ENCODE peak calls at places on chromosomes 6 and 20, in eight cellular contexts. L is cardiac fibroblast, G is GM13976, M is brain microvascular endothelial cell, K is SK-N-SH, U is right lobe of liver, Z is neural progenitor cell, B is astrocyte. N is an unnamed sample.

GRCh38 chr6:48061630-48062029 is 49.4 kb downstream of the PTCHD4 start:
- DNase-seq in B (peak), M (no peak), U (no peak), L (peak), K (no peak), G (no peak), Z (no peak), N (no peak)

GRCh38 chr6:108227290-108227689 is 33.5 kb downstream of the SNX3 start:
- DNase-seq in M (no peak), B (no peak), K (no peak), G (no peak), Z (no peak), U (no peak), L (no peak), N (no peak)

GRCh38 chr6:129785756-129786135 is 75.4 kb downstream of the TMEM244 start:
- DNase-seq in B (no peak), M (no peak), G (no peak), U (no peak), L (no peak), K (no peak), Z (no peak), N (no peak)

GRCh38 chr20:17684077-17684888 is 2.2 kb upstream of the RRBP1 start:
- DNase-seq in K (no peak), M (no peak), B (no peak), U (no peak), G (no peak), L (no peak), Z (no peak), N (no peak)

GRCh38 chr20:44072381-44072780 is 114.6 kb downstream of the JPH2 start:
- DNase-seq in U (no peak), M (no peak), B (no peak), G (no peak), K (no peak), Z (no peak), L (no peak), N (peak)

GRCh38 chr20:39630215-39630614 is 668.1 kb downstream of the DHX35 start:
- DNase-seq in Z (no peak), G (no peak), L (no peak), U (no peak), B (no peak), M (no peak), K (peak), N (no peak)

GRCh38 chr20:50724851-50725721 is 6.3 kb upstream of the PARD6B start:
- DNase-seq in U (no peak), B (peak), K (peak), M (peak), L (peak), G (peak), Z (peak), N (peak)

GRCh38 chr20:53510704-53511103 is 82.9 kb downstream of the ZNF217 start:
- DNase-seq in B (no peak), L (no peak), G (no peak), M (no peak), U (no peak), K (no peak), Z (no peak), N (no peak)

GRCh38 chr20:46021361-46022359 is 7.4 kb upstream of the SLC12A5 start:
- DNase-seq in G (peak), U (no peak), B (no peak), L (no peak), K (peak), Z (peak), M (no peak), N (peak)

GRCh38 chr6:41257369-41258195 is 28.9 kb downstream of the TREM1 start:
- DNase-seq in L (peak), B (peak), M (peak), G (no peak), U (no peak), Z (no peak), K (no peak), N (no peak)

GRCh38 chr20:58712116-58712822 is 19.7 kb downstream of the NPEPL1 start:
- DNase-seq in Z (no peak), K (peak), L (no peak), M (no peak), G (peak), U (peak), B (no peak), N (no peak)

GRCh38 chr6:33694401-33694931 is 17.0 kb downstream of the UQCC2 start:
- DNase-seq in U (peak), K (peak), B (peak), G (no peak), L (peak), M (peak), Z (no peak), N (no peak)

GRCh38 chr6:141677598-141678211 is 455.0 kb upstream of the GJE1 start:
- DNase-seq in G (no peak), U (no peak), B (peak), K (peak), L (peak), M (peak), Z (peak), N (no peak)

GRCh38 chr20:13029687-13030510 is 21.1 kb downstream of the SPTLC3 start:
- DNase-seq in G (no peak), L (peak), U (no peak), Z (no peak), K (no peak), M (peak), B (peak), N (no peak)

GRCh38 chr6:149060300-149060984 is 257.1 kb upstream of the TAB2 start:
- DNase-seq in G (peak), M (peak), K (peak), Z (no peak), L (peak), B (no peak), U (no peak), N (peak)

GRCh38 chr6:24922854-24923253 is 12.9 kb downstream of the RIPOR2 start:
- DNase-seq in Z (no peak), L (no peak), M (no peak), B (no peak), G (no peak), K (no peak), U (no peak), N (no peak)

GRCh38 chr6:11251553-11252358 is 19.3 kb upstream of the NEDD9 start:
- DNase-seq in K (peak), G (no peak), L (peak), Z (no peak), B (peak), M (peak), U (no peak), N (no peak)

GRCh38 chr6:19866900-19867627 is 29.9 kb downstream of the ID4 start:
- DNase-seq in G (no peak), B (peak), Z (no peak), M (peak), L (peak), U (no peak), K (no peak), N (no peak)

GRCh38 chr20:4341804-4342560 is 326.6 kb upstream of the RNF24 start:
- DNase-seq in G (no peak), L (no peak), B (peak), U (no peak), Z (peak), K (no peak), M (peak), N (no peak)

GRCh38 chr6:14270925-14271791 is 153.6 kb downstream of the CD83 start:
- DNase-seq in M (peak), U (no peak), K (no peak), L (peak), G (no peak), Z (no peak), B (peak), N (no peak)

GRCh38 chr6:17361013-17361412 is 32.4 kb upstream of the CAP2 start:
- DNase-seq in Z (no peak), L (no peak), K (no peak), G (no peak), B (peak), U (no peak), M (no peak), N (no peak)

GRCh38 chr6:106134087-106134770 is 48.1 kb downstream of the PRDM1 start:
- DNase-seq in G (no peak), B (no peak), Z (no peak), L (no peak), M (no peak), U (no peak), K (no peak), N (no peak)

GRCh38 chr6:118398066-118398465 is 150.0 kb upstream of the PLN start:
- DNase-seq in K (no peak), L (no peak), B (no peak), U (no peak), Z (peak), G (no peak), M (no peak), N (no peak)

GRCh38 chr6:169887529-169888140 is 136.2 kb downstream of the ERMARD start:
- DNase-seq in B (no peak), G (no peak), Z (no peak), K (peak), U (no peak), L (no peak), M (no peak), N (no peak)

GRCh38 chr6:31585531-31585930 is 546 bp upstream of the LST1 start:
- DNase-seq in U (no peak), Z (peak), G (no peak), M (no peak), B (no peak), L (no peak), K (no peak), N (no peak)

GRCh38 chr6:17780071-17780470 is 73.3 kb upstream of the NUP153 start:
- DNase-seq in K (no peak), U (no peak), L (no peak), B (no peak), Z (peak), G (no peak), M (no peak), N (no peak)

GRCh38 chr20:50287512-50287911 is 96.9 kb downstream of the CEBPB start:
- DNase-seq in M (no peak), B (no peak), U (no peak), L (no peak), K (no peak), G (no peak), Z (no peak), N (no peak)

GRCh38 chr6:159463440-159463839 is 229.6 kb downstream of the SOD2 start:
- DNase-seq in M (peak), Z (peak), B (no peak), G (no peak), U (no peak), L (peak), K (peak), N (no peak)

GRCh38 chr6:16674666-16675392 is 86.4 kb downstream of the ATXN1 start:
- DNase-seq in K (no peak), M (peak), U (no peak), Z (no peak), G (no peak), B (peak), L (peak), N (no peak)

GRCh38 chr6:165091121-165091785 is 218.2 kb downstream of the C6orf118 start:
- DNase-seq in U (no peak), K (no peak), M (no peak), L (no peak), B (no peak), Z (no peak), G (no peak), N (no peak)

GRCh38 chr20:32511358-32512046 is 73.6 kb downstream of the NOL4L start:
- DNase-seq in G (no peak), U (peak), M (no peak), K (no peak), L (no peak), Z (no peak), B (no peak), N (no peak)

GRCh38 chr6:116190550-116190949 is 63.3 kb downstream of the TSPYL4 start:
- DNase-seq in G (no peak), K (no peak), B (peak), U (no peak), L (peak), Z (no peak), M (peak), N (no peak)

GRCh38 chr20:35738410-35739179 is 3.5 kb downstream of the RBM39 start:
- DNase-seq in M (no peak), K (no peak), B (no peak), U (no peak), G (no peak), L (no peak), Z (no peak), N (no peak)

GRCh38 chr20:44495802-44496481 is 20.3 kb downstream of the TTPAL start:
- DNase-seq in U (no peak), L (peak), M (peak), K (no peak), Z (no peak), B (peak), G (no peak), N (no peak)

GRCh38 chr6:57195457-57195856 is 23.3 kb downstream of the BAG2 start:
- DNase-seq in K (no peak), B (no peak), L (no peak), M (no peak), Z (no peak), G (no peak), U (no peak), N (no peak)

GRCh38 chr6:57193177-57193576 is 21.1 kb downstream of the BAG2 start:
- DNase-seq in Z (no peak), M (no peak), L (peak), G (no peak), U (no peak), K (no peak), B (no peak), N (no peak)

GRCh38 chr6:57190140-57190539 is 18.0 kb downstream of the BAG2 start:
- DNase-seq in K (no peak), U (no peak), L (peak), G (no peak), M (no peak), B (no peak), Z (no peak), N (no peak)
- TF ChIP-seq CTCF in K (peak), U (peak), L (peak), G (peak), M (peak), B (peak), Z (peak), N (no peak)

DNA sequence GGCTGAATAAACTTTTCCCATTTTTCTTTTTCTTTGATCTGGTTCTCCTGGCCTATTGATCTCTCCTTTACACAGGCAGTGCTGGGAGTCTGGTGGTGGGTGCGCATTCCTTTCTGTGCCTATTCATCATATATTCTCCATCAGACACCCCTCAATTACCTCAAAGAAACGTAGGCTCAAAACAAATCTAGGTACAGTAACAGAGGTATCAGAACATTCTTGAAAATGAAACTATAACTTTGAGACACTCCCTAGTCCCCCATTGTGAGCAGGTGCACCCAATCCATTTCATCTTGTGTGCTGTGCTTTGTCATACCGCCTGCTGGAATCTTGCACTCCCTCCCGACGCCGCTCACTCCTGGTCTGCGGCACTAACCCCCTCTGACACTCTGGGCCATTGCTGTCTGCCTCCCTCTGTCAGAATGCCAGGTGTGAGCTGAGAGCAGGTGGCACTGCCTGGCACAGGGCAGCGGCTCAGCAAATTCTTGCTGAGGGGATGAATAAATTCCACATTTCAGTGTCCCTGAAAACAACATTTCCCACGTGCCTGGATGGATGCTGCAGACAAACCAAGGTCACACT is 303.4 kb upstream of the EXOC2 start:
- DNase-seq in G (no peak), K (no peak), L (no peak), Z (no peak), U (no peak), B (no peak), M (no peak), N (no peak)
- TF ChIP-seq CTCF in G (no peak), K (no peak), L (no peak), Z (no peak), U (no peak), B (no peak), M (no peak), N (no peak)

DNA sequence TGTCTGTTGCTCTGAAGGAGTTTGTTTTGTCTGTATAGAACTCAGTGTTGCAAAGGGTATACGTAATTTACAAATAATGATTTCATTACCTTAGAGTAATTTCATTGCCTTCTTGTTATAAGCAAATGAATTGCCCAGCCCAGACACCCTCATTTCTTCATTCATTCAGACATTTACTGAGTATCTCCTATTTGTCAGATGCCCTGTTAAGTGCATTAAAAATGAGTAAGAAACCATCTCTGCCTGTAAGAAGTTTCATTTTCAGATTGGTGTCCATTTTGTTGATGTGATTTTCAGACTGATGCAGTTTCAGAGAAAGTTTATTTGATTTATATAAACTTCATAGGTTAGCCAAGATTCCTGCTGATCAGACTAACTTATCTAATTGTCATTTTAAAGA is 429.3 kb downstream of the PHF3 start:
- DNase-seq in Z (no peak), B (no peak), U (no peak), M (no peak), G (no peak), K (no peak), L (no peak), N (no peak)
- TF ChIP-seq CTCF in Z (no peak), B (no peak), U (no peak), M (no peak), G (no peak), K (no peak), L (no peak), N (no peak)

GRCh38 chr6:96469312-96469711 is 52.3 kb upstream of the UFL1 start:
- DNase-seq in G (no peak), M (no peak), Z (no peak), K (no peak), B (no peak), U (no peak), L (no peak), N (no peak)
- TF ChIP-seq CTCF in G (no peak), M (no peak), Z (no peak), K (no peak), B (no peak), U (no peak), L (no peak), N (no peak)

DNA sequence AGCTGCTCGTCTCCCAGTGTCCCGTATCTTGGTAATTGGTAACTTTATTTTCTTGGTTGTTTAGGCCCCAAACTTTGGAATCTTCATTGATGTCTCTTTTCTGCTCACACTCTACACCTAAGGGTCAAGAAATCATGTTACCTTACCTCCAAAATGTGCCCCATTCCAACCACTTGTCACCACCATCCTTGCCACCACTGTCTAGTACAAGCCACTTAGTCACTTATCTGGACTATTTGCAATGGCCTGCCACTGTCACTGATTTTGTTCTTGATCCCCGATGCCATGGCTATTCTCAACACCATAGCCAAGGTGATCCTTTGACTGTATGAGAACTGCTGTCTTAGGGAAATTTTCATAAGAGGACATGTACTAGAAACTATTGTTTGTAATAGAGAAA is 46.0 kb upstream of the SLC22A16 start:
- DNase-seq in B (no peak), G (no peak), L (no peak), K (no peak), M (no peak), Z (no peak), U (no peak), N (no peak)
- TF ChIP-seq CTCF in B (no peak), G (no peak), L (no peak), K (no peak), M (no peak), Z (no peak), U (no peak), N (no peak)

GRCh38 chr6:111631930-111632460 is 26.3 kb upstream of the TRAF3IP2 start:
- DNase-seq in G (no peak), B (no peak), K (no peak), Z (no peak), L (no peak), M (no peak), U (no peak), N (no peak)
- TF ChIP-seq CTCF in G (no peak), B (no peak), K (no peak), Z (no peak), L (no peak), M (no peak), U (no peak), N (no peak)

GRCh38 chr20:21609981-21610380 is 95.5 kb upstream of the PAX1 start:
- DNase-seq in G (no peak), Z (no peak), U (no peak), B (no peak), L (no peak), M (no peak), K (no peak), N (no peak)

GRCh38 chr20:21613512-21613911 is 92.0 kb upstream of the PAX1 start:
- DNase-seq in L (no peak), B (no peak), Z (no peak), U (peak), M (no peak), G (no peak), K (no peak), N (no peak)

GRCh38 chr20:21618697-21619421 is 86.6 kb upstream of the PAX1 start:
- DNase-seq in L (no peak), K (no peak), M (no peak), G (no peak), B (no peak), U (no peak), Z (no peak), N (no peak)

DNA sequence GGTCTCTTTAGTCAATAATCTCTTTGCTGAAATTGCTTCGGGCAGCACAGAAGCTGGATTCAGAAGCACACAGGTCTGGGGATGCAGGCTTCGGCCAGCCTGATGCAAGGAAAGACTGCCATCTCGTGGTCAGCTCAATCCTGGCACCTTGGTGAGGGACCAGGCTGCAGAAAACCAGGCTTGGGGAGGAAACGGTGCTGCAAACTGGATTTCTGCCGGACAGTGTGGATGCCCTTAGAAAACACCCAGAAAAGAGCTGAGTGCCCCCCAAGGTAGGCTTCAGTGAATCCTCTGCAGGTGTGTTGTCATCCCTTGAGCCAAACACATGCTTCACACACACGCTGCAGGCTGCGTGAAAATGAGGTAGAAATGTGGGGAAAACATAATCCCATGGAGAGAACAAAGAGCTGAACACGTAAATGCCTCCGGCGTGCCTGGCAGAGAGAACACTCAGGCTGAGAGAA is 89.8 kb upstream of the PAX1 start:
- DNase-seq in B (peak), L (peak), Z (peak), K (peak), U (peak), G (peak), M (peak), N (peak)
- TF ChIP-seq CTCF in B (peak), L (peak), Z (peak), K (peak), U (peak), G (peak), M (peak), N (peak)

GRCh38 chr6:137116807-137117206 is 56.6 kb downstream of the IL22RA2 start:
- DNase-seq in K (no peak), L (no peak), Z (no peak), G (no peak), U (no peak), B (no peak), M (no peak), N (no peak)
- TF ChIP-seq CTCF in K (no peak), L (no peak), Z (no peak), G (no peak), U (no peak), B (no peak), M (no peak), N (no peak)

GRCh38 chr6:90295854-90296345 is 743 bp downstream of the BACH2 start:
- DNase-seq in B (peak), K (peak), U (peak), M (peak), G (peak), Z (peak), L (peak), N (peak)

GRCh38 chr6:90297124-90297865 is 652 bp upstream of the BACH2 start:
- DNase-seq in B (no peak), U (no peak), G (no peak), M (no peak), K (peak), Z (peak), L (no peak), N (peak)

GRCh38 chr6:90297866-90298381 is 1.3 kb upstream of the BACH2 start:
- DNase-seq in K (no peak), G (no peak), U (no peak), M (no peak), B (no peak), L (no peak), Z (no peak), N (no peak)

GRCh38 chr6:90294989-90295853 is 1.4 kb downstream of the BACH2 start:
- DNase-seq in B (no peak), G (peak), M (peak), Z (peak), U (peak), K (peak), L (peak), N (peak)

GRCh38 chr6:90296346-90297123 is at the start of gene BACH2:
- DNase-seq in U (peak), G (peak), M (peak), K (peak), Z (peak), B (peak), L (peak), N (peak)
- TF ChIP-seq CTCF in U (no peak), G (no peak), M (peak), K (no peak), Z (no peak), B (no peak), L (no peak), N (no peak)

GRCh38 chr6:37365791-37366190 is 12.0 kb downstream of the RNF8 start:
- DNase-seq in L (peak), B (peak), U (no peak), K (peak), G (no peak), Z (no peak), M (no peak), N (no peak)
- TF ChIP-seq CTCF in L (peak), B (peak), U (peak), K (peak), G (no peak), Z (peak), M (peak), N (peak)